ENCODE peak calls at places on chromosomes 12 and 14, in six cellular contexts. One of them, this sample, is unnamed.

GRCh38 chr12:53207042-53207441 is at the start of gene ITGB7:
- DNase-seq in activated CD4-positive, alpha-beta T cell treated with anti-CD3 and anti-CD28 coated beads, Interleukin-2, amount 10 ng/mL, durations not matched to agents 7 days and 5 days: peak; percentile 82
- DNase-seq in stimulated activated CD4-positive, alpha-beta T cell treated with anti-CD3 and anti-CD28 coated beads, Interleukin-12 subunit alpha, Interleukin-12 subunit beta, amount 100 ng/mL, for 48 hours: no peak
- DNase-seq in frontal cortex: no peak
- DNase-seq in astrocyte of the cerebellum: no peak
- DNase-seq in AG09309: no peak
- DNase-seq in this sample: peak; percentile 73

GRCh38 chr12:76310110-76310509 is 38.1 kb downstream of the BBS10 start:
- DNase-seq in astrocyte of the cerebellum: peak; percentile 22
- DNase-seq in AG09309: no peak
- DNase-seq in activated CD4-positive, alpha-beta T cell treated with anti-CD3 and anti-CD28 coated beads, Interleukin-2, amount 10 ng/mL, durations not matched to agents 7 days and 5 days: no peak
- DNase-seq in stimulated activated CD4-positive, alpha-beta T cell treated with anti-CD3 and anti-CD28 coated beads, Interleukin-12 subunit alpha, Interleukin-12 subunit beta, amount 100 ng/mL, for 48 hours: no peak
- DNase-seq in frontal cortex: no peak
- DNase-seq in this sample: no peak

GRCh38 chr12:130879212-130879686 is 7.4 kb downstream of the RAN start:
- DNase-seq in stimulated activated CD4-positive, alpha-beta T cell treated with anti-CD3 and anti-CD28 coated beads, Interleukin-12 subunit alpha, Interleukin-12 subunit beta, amount 100 ng/mL, for 48 hours: no peak
- DNase-seq in activated CD4-positive, alpha-beta T cell treated with anti-CD3 and anti-CD28 coated beads, Interleukin-2, amount 10 ng/mL, durations not matched to agents 7 days and 5 days: no peak
- DNase-seq in astrocyte of the cerebellum: no peak
- DNase-seq in AG09309: no peak
- DNase-seq in frontal cortex: no peak
- DNase-seq in this sample: no peak

GRCh38 chr14:85380891-85381290 is 149.1 kb upstream of the FLRT2 start:
- DNase-seq in stimulated activated CD4-positive, alpha-beta T cell treated with anti-CD3 and anti-CD28 coated beads, Interleukin-12 subunit alpha, Interleukin-12 subunit beta, amount 100 ng/mL, for 48 hours: no peak
- DNase-seq in AG09309: no peak
- DNase-seq in astrocyte of the cerebellum: no peak
- DNase-seq in frontal cortex: no peak
- DNase-seq in activated CD4-positive, alpha-beta T cell treated with anti-CD3 and anti-CD28 coated beads, Interleukin-2, amount 10 ng/mL, durations not matched to agents 7 days and 5 days: no peak
- DNase-seq in this sample: no peak

GRCh38 chr12:111436811-111437210 is 31.1 kb downstream of the SH2B3 start:
- DNase-seq in astrocyte of the cerebellum: no peak
- DNase-seq in stimulated activated CD4-positive, alpha-beta T cell treated with anti-CD3 and anti-CD28 coated beads, Interleukin-12 subunit alpha, Interleukin-12 subunit beta, amount 100 ng/mL, for 48 hours: no peak
- DNase-seq in activated CD4-positive, alpha-beta T cell treated with anti-CD3 and anti-CD28 coated beads, Interleukin-2, amount 10 ng/mL, durations not matched to agents 7 days and 5 days: no peak
- DNase-seq in frontal cortex: no peak
- DNase-seq in AG09309: no peak
- DNase-seq in this sample: no peak

GRCh38 chr12:40819427-40820108 is 127.3 kb downstream of the CNTN1 start:
- DNase-seq in frontal cortex: no peak
- DNase-seq in astrocyte of the cerebellum: no peak
- DNase-seq in stimulated activated CD4-positive, alpha-beta T cell treated with anti-CD3 and anti-CD28 coated beads, Interleukin-12 subunit alpha, Interleukin-12 subunit beta, amount 100 ng/mL, for 48 hours: no peak
- DNase-seq in activated CD4-positive, alpha-beta T cell treated with anti-CD3 and anti-CD28 coated beads, Interleukin-2, amount 10 ng/mL, durations not matched to agents 7 days and 5 days: no peak
- DNase-seq in AG09309: no peak
- DNase-seq in this sample: no peak

GRCh38 chr14:24630872-24631477 is 3.0 kb downstream of the GZMB start:
- DNase-seq in activated CD4-positive, alpha-beta T cell treated with anti-CD3 and anti-CD28 coated beads, Interleukin-2, amount 10 ng/mL, durations not matched to agents 7 days and 5 days: no peak
- DNase-seq in astrocyte of the cerebellum: peak; percentile 52
- DNase-seq in stimulated activated CD4-positive, alpha-beta T cell treated with anti-CD3 and anti-CD28 coated beads, Interleukin-12 subunit alpha, Interleukin-12 subunit beta, amount 100 ng/mL, for 48 hours: no peak
- DNase-seq in frontal cortex: no peak
- DNase-seq in AG09309: peak; percentile 7
- DNase-seq in this sample: no peak

GRCh38 chr12:28127455-28127854 is 62.8 kb upstream of the CCDC91 start:
- DNase-seq in AG09309: no peak
- DNase-seq in astrocyte of the cerebellum: no peak
- DNase-seq in stimulated activated CD4-positive, alpha-beta T cell treated with anti-CD3 and anti-CD28 coated beads, Interleukin-12 subunit alpha, Interleukin-12 subunit beta, amount 100 ng/mL, for 48 hours: no peak
- DNase-seq in activated CD4-positive, alpha-beta T cell treated with anti-CD3 and anti-CD28 coated beads, Interleukin-2, amount 10 ng/mL, durations not matched to agents 7 days and 5 days: no peak
- DNase-seq in frontal cortex: no peak
- DNase-seq in this sample: no peak

GRCh38 chr12:12529783-12530421 is 32.8 kb downstream of the DUSP16 start:
- DNase-seq in stimulated activated CD4-positive, alpha-beta T cell treated with anti-CD3 and anti-CD28 coated beads, Interleukin-12 subunit alpha, Interleukin-12 subunit beta, amount 100 ng/mL, for 48 hours: no peak
- DNase-seq in AG09309: no peak
- DNase-seq in frontal cortex: no peak
- DNase-seq in astrocyte of the cerebellum: no peak
- DNase-seq in activated CD4-positive, alpha-beta T cell treated with anti-CD3 and anti-CD28 coated beads, Interleukin-2, amount 10 ng/mL, durations not matched to agents 7 days and 5 days: no peak
- DNase-seq in this sample: no peak

GRCh38 chr12:131222271-131223139 is 268.8 kb downstream of the ADGRD1 start:
- DNase-seq in astrocyte of the cerebellum: peak; percentile 9
- DNase-seq in AG09309: no peak
- DNase-seq in activated CD4-positive, alpha-beta T cell treated with anti-CD3 and anti-CD28 coated beads, Interleukin-2, amount 10 ng/mL, durations not matched to agents 7 days and 5 days: peak; percentile 16
- DNase-seq in stimulated activated CD4-positive, alpha-beta T cell treated with anti-CD3 and anti-CD28 coated beads, Interleukin-12 subunit alpha, Interleukin-12 subunit beta, amount 100 ng/mL, for 48 hours: no peak
- DNase-seq in frontal cortex: no peak
- DNase-seq in this sample: no peak

GRCh38 chr14:47039336-47039735 is 387.8 kb upstream of the RPL10L start:
- DNase-seq in stimulated activated CD4-positive, alpha-beta T cell treated with anti-CD3 and anti-CD28 coated beads, Interleukin-12 subunit alpha, Interleukin-12 subunit beta, amount 100 ng/mL, for 48 hours: no peak
- DNase-seq in activated CD4-positive, alpha-beta T cell treated with anti-CD3 and anti-CD28 coated beads, Interleukin-2, amount 10 ng/mL, durations not matched to agents 7 days and 5 days: no peak
- DNase-seq in astrocyte of the cerebellum: no peak
- DNase-seq in frontal cortex: no peak
- DNase-seq in AG09309: no peak
- DNase-seq in this sample: no peak

GRCh38 chr14:37583358-37584210 is 11.5 kb downstream of the FOXA1 start:
- DNase-seq in stimulated activated CD4-positive, alpha-beta T cell treated with anti-CD3 and anti-CD28 coated beads, Interleukin-12 subunit alpha, Interleukin-12 subunit beta, amount 100 ng/mL, for 48 hours: no peak
- DNase-seq in frontal cortex: no peak
- DNase-seq in activated CD4-positive, alpha-beta T cell treated with anti-CD3 and anti-CD28 coated beads, Interleukin-2, amount 10 ng/mL, durations not matched to agents 7 days and 5 days: no peak
- DNase-seq in astrocyte of the cerebellum: no peak
- DNase-seq in AG09309: no peak
- DNase-seq in this sample: no peak

GRCh38 chr12:52521175-52521574 is 981 bp upstream of the KRT5 start:
- DNase-seq in AG09309: no peak
- DNase-seq in astrocyte of the cerebellum: no peak
- DNase-seq in stimulated activated CD4-positive, alpha-beta T cell treated with anti-CD3 and anti-CD28 coated beads, Interleukin-12 subunit alpha, Interleukin-12 subunit beta, amount 100 ng/mL, for 48 hours: no peak
- DNase-seq in frontal cortex: no peak
- DNase-seq in activated CD4-positive, alpha-beta T cell treated with anti-CD3 and anti-CD28 coated beads, Interleukin-2, amount 10 ng/mL, durations not matched to agents 7 days and 5 days: peak; percentile 3
- DNase-seq in this sample: no peak

GRCh38 chr12:75587340-75588106 is 76.1 kb upstream of the KRR1 start:
- DNase-seq in frontal cortex: no peak
- DNase-seq in stimulated activated CD4-positive, alpha-beta T cell treated with anti-CD3 and anti-CD28 coated beads, Interleukin-12 subunit alpha, Interleukin-12 subunit beta, amount 100 ng/mL, for 48 hours: no peak
- DNase-seq in activated CD4-positive, alpha-beta T cell treated with anti-CD3 and anti-CD28 coated beads, Interleukin-2, amount 10 ng/mL, durations not matched to agents 7 days and 5 days: no peak
- DNase-seq in AG09309: peak; percentile 2
- DNase-seq in astrocyte of the cerebellum: no peak
- DNase-seq in this sample: no peak

GRCh38 chr14:99259327-99259726 is 12.7 kb downstream of the BCL11B start:
- DNase-seq in AG09309: no peak
- DNase-seq in activated CD4-positive, alpha-beta T cell treated with anti-CD3 and anti-CD28 coated beads, Interleukin-2, amount 10 ng/mL, durations not matched to agents 7 days and 5 days: peak; percentile 60
- DNase-seq in frontal cortex: no peak
- DNase-seq in stimulated activated CD4-positive, alpha-beta T cell treated with anti-CD3 and anti-CD28 coated beads, Interleukin-12 subunit alpha, Interleukin-12 subunit beta, amount 100 ng/mL, for 48 hours: no peak
- DNase-seq in astrocyte of the cerebellum: no peak
- DNase-seq in this sample: peak; percentile 89

This sample was measured in CD4-positive, alpha-beta memory T cell.